ENCODE peak calls at places on chromosomes 13 and 19, in nine cellular contexts. J is hippocampal formation; W is IMR-90; Z is GM23338; T is neural progenitor cell; P is left colon; L is CD4-positive, CD25-positive, alpha-beta regulatory T cell; D is GM13977; B is neuronal stem cell. M is an unnamed sample.

GRCh38 chr19:46624958-46625661 is at the start of gene PTGIR:
- DNase-seq in T (no peak), Z (peak), B (no peak), W (peak), J (no peak), L (no peak), D (no peak), P (peak), M (peak)

GRCh38 chr13:55244991-55245644 is 1895.6 kb upstream of the PRR20A start:
- DNase-seq in W (no peak), B (peak), P (no peak), D (no peak), T (peak), L (no peak), J (no peak), Z (peak), M (no peak)

GRCh38 chr13:20351279-20352022 is 119.3 kb upstream of the GJB6 start:
- DNase-seq in P (no peak), Z (no peak), L (no peak), T (no peak), J (no peak), B (no peak), W (peak), D (no peak), M (peak)

GRCh38 chr13:41788552-41788951 is 172.4 kb downstream of the VWA8 start:
- DNase-seq in T (no peak), L (no peak), B (no peak), J (no peak), D (no peak), P (no peak), Z (no peak), W (no peak), M (no peak)

GRCh38 chr13:50378513-50378970 is 363.3 kb downstream of the KCNRG start:
- DNase-seq in B (no peak), L (no peak), P (no peak), J (no peak), Z (no peak), W (no peak), D (no peak), T (no peak), M (peak)

GRCh38 chr13:51645154-51645650 is 60.9 kb downstream of the WDFY2 start:
- DNase-seq in L (peak), Z (peak), D (peak), T (no peak), P (no peak), W (peak), J (no peak), B (no peak), M (peak)

GRCh38 chr19:46082728-46083050 is 41.8 kb downstream of the IGFL3 start:
- DNase-seq in B (no peak), L (no peak), T (no peak), D (no peak), J (no peak), W (no peak), P (no peak), Z (no peak), M (no peak)

GRCh38 chr13:40563350-40564125 is 102.9 kb downstream of the FOXO1 start:
- DNase-seq in D (no peak), W (no peak), P (no peak), B (no peak), J (no peak), Z (no peak), T (peak), L (no peak), M (no peak)

GRCh38 chr19:33293255-33294057 is 8.9 kb downstream of the CEBPA start:
- DNase-seq in D (no peak), L (no peak), B (no peak), J (no peak), W (peak), P (peak), T (no peak), Z (no peak), M (peak)

GRCh38 chr13:110957181-110957884 is 42.5 kb upstream of the ANKRD10 start:
- DNase-seq in B (no peak), P (no peak), Z (peak), L (no peak), D (no peak), J (no peak), W (peak), T (no peak), M (no peak)

GRCh38 chr19:14023404-14024235 is 4.3 kb upstream of the RLN3 start:
- DNase-seq in P (peak), L (no peak), D (no peak), B (no peak), W (peak), J (no peak), Z (peak), T (peak), M (peak)

GRCh38 chr19:728011-728410 is 19.3 kb downstream of the PALM start:
- DNase-seq in J (no peak), W (no peak), B (no peak), L (no peak), D (no peak), Z (no peak), P (no peak), T (no peak), M (no peak)

GRCh38 chr19:15640294-15640903 is at the start of gene CYP4F3:
- DNase-seq in P (peak), W (no peak), J (no peak), B (no peak), L (no peak), T (no peak), Z (no peak), D (no peak), M (peak)

GRCh38 chr19:32924200-32924599 is 47.6 kb downstream of the CEP89 start:
- DNase-seq in J (no peak), P (peak), L (no peak), Z (no peak), T (no peak), B (no peak), D (no peak), W (peak), M (no peak)

GRCh38 chr19:13091400-13092161 is 11.1 kb downstream of the LYL1 start:
- DNase-seq in B (no peak), T (peak), Z (peak), L (no peak), W (peak), D (no peak), P (no peak), J (peak), M (peak)